ENCODE peak calls at places on chromosome 17, in eight cellular contexts. One of them, this sample, is unnamed.

GRCh38 chr17:27217631-27218030 is 76.3 kb upstream of the WSB1 start:
- DNase-seq in PC-3: no peak
- DNase-seq in stomach: no peak
- DNase-seq in AG04450: no peak
- DNase-seq in uterus: no peak
- DNase-seq in tibial artery: no peak
- DNase-seq in neural progenitor cell: no peak
- DNase-seq in cardiac muscle cell: no peak
- DNase-seq in this sample: no peak

GRCh38 chr17:4073983-4074830 is 68.6 kb downstream of the ZZEF1 start:
- DNase-seq in PC-3: no peak
- DNase-seq in neural progenitor cell: no peak
- DNase-seq in tibial artery: no peak
- DNase-seq in cardiac muscle cell: no peak
- DNase-seq in uterus: no peak
- DNase-seq in stomach: peak; percentile 28
- DNase-seq in AG04450: no peak
- DNase-seq in this sample: no peak

GRCh38 chr17:57724038-57724728 is 20.9 kb downstream of the CCDC182 start:
- DNase-seq in tibial artery: no peak
- DNase-seq in cardiac muscle cell: no peak
- DNase-seq in stomach: no peak
- DNase-seq in PC-3: no peak
- DNase-seq in neural progenitor cell: no peak
- DNase-seq in uterus: no peak
- DNase-seq in AG04450: no peak
- DNase-seq in this sample: no peak

GRCh38 chr17:65723356-65723928 is 162.0 kb upstream of the AXIN2 start:
- DNase-seq in tibial artery: no peak
- DNase-seq in PC-3: peak; percentile 61
- DNase-seq in uterus: no peak
- DNase-seq in cardiac muscle cell: no peak
- DNase-seq in neural progenitor cell: no peak
- DNase-seq in stomach: no peak
- DNase-seq in AG04450: no peak
- DNase-seq in this sample: no peak

GRCh38 chr17:66016231-66016630 is 175.7 kb downstream of the CEP112 start:
- DNase-seq in AG04450: no peak
- DNase-seq in stomach: no peak
- DNase-seq in neural progenitor cell: no peak
- DNase-seq in uterus: no peak
- DNase-seq in cardiac muscle cell: no peak
- DNase-seq in tibial artery: no peak
- DNase-seq in PC-3: no peak
- DNase-seq in this sample: no peak

GRCh38 chr17:14092808-14093207 is 23.5 kb downstream of the COX10 start:
- DNase-seq in AG04450: no peak
- DNase-seq in neural progenitor cell: no peak
- DNase-seq in uterus: no peak
- DNase-seq in cardiac muscle cell: no peak
- DNase-seq in tibial artery: no peak
- DNase-seq in PC-3: no peak
- DNase-seq in stomach: no peak
- DNase-seq in this sample: no peak

GRCh38 chr17:17511293-17511741 is 15.1 kb upstream of the RASD1 start:
- DNase-seq in cardiac muscle cell: no peak
- DNase-seq in uterus: no peak
- DNase-seq in neural progenitor cell: no peak
- DNase-seq in tibial artery: no peak
- DNase-seq in stomach: no peak
- DNase-seq in AG04450: no peak
- DNase-seq in PC-3: no peak
- DNase-seq in this sample: peak; percentile 55

GRCh38 chr17:14373587-14374259 is 72.8 kb downstream of the HS3ST3B1 start:
- DNase-seq in PC-3: no peak
- DNase-seq in uterus: no peak
- DNase-seq in AG04450: no peak
- DNase-seq in cardiac muscle cell: no peak
- DNase-seq in neural progenitor cell: no peak
- DNase-seq in stomach: no peak
- DNase-seq in tibial artery: no peak
- DNase-seq in this sample: no peak

GRCh38 chr17:14299261-14300093 is 1.4 kb upstream of the HS3ST3B1 start:
- DNase-seq in cardiac muscle cell: peak; percentile 64
- DNase-seq in stomach: peak; percentile 40
- DNase-seq in AG04450: no peak
- DNase-seq in tibial artery: no peak
- DNase-seq in PC-3: no peak
- DNase-seq in neural progenitor cell: peak; percentile 78
- DNase-seq in uterus: peak; percentile 33
- DNase-seq in this sample: peak; percentile 66

GRCh38 chr17:49994085-49995054 is 654 bp downstream of the DLX3 start:
- DNase-seq in stomach: no peak
- DNase-seq in tibial artery: no peak
- DNase-seq in neural progenitor cell: peak; percentile 53
- DNase-seq in cardiac muscle cell: no peak
- DNase-seq in PC-3: no peak
- DNase-seq in AG04450: no peak
- DNase-seq in uterus: no peak
- DNase-seq in this sample: no peak

GRCh38 chr17:77394540-77395295 is 253.9 kb downstream of the SEC14L1 start:
- DNase-seq in cardiac muscle cell: no peak
- DNase-seq in uterus: no peak
- DNase-seq in AG04450: no peak
- DNase-seq in neural progenitor cell: peak; percentile 70
- DNase-seq in PC-3: peak; percentile 53
- DNase-seq in tibial artery: no peak
- DNase-seq in stomach: peak; percentile 85
- DNase-seq in this sample: no peak

GRCh38 chr17:2783310-2784030 is 12.8 kb upstream of the RAP1GAP2 start:
- DNase-seq in tibial artery: no peak
- DNase-seq in AG04450: no peak
- DNase-seq in PC-3: no peak
- DNase-seq in uterus: no peak
- DNase-seq in stomach: no peak
- DNase-seq in neural progenitor cell: no peak
- DNase-seq in cardiac muscle cell: no peak
- DNase-seq in this sample: no peak

GRCh38 chr17:49198206-49198605 is 12.2 kb downstream of the GNGT2 start:
- DNase-seq in tibial artery: no peak
- DNase-seq in AG04450: no peak
- DNase-seq in PC-3: no peak
- DNase-seq in neural progenitor cell: no peak
- DNase-seq in cardiac muscle cell: no peak
- DNase-seq in stomach: no peak
- DNase-seq in uterus: no peak
- DNase-seq in this sample: no peak

GRCh38 chr17:53058031-53058430 is 764.7 kb upstream of the KIF2B start:
- DNase-seq in tibial artery: no peak
- DNase-seq in neural progenitor cell: no peak
- DNase-seq in uterus: no peak
- DNase-seq in cardiac muscle cell: no peak
- DNase-seq in AG04450: no peak
- DNase-seq in stomach: no peak
- DNase-seq in PC-3: no peak
- DNase-seq in this sample: no peak

GRCh38 chr17:10295728-10296343 is 77.0 kb downstream of the MYH13 start:
- DNase-seq in tibial artery: no peak
- DNase-seq in stomach: no peak
- DNase-seq in neural progenitor cell: peak; percentile 78
- DNase-seq in PC-3: peak; percentile 61
- DNase-seq in uterus: peak; percentile 68
- DNase-seq in cardiac muscle cell: peak; percentile 75
- DNase-seq in AG04450: no peak
- DNase-seq in this sample: no peak

GRCh38 chr17:16919663-16920627 is 52.0 kb downstream of the TNFRSF13B start:
- DNase-seq in stomach: peak; percentile 14
- DNase-seq in AG04450: no peak
- DNase-seq in tibial artery: peak; percentile 8
- DNase-seq in uterus: no peak
- DNase-seq in neural progenitor cell: no peak
- DNase-seq in PC-3: no peak
- DNase-seq in cardiac muscle cell: no peak
- DNase-seq in this sample: no peak

GRCh38 chr17:2883544-2884203 is 87.4 kb downstream of the RAP1GAP2 start:
- DNase-seq in neural progenitor cell: no peak
- DNase-seq in uterus: no peak
- DNase-seq in AG04450: no peak
- DNase-seq in stomach: no peak
- DNase-seq in tibial artery: no peak
- DNase-seq in cardiac muscle cell: no peak
- DNase-seq in PC-3: peak; percentile 70
- DNase-seq in this sample: no peak

GRCh38 chr17:48543854-48544355 is 1.0 kb downstream of the HOXB2 start:
- DNase-seq in AG04450: no peak
- DNase-seq in uterus: no peak
- DNase-seq in cardiac muscle cell: no peak
- DNase-seq in PC-3: no peak
- DNase-seq in stomach: no peak
- DNase-seq in tibial artery: no peak
- DNase-seq in neural progenitor cell: no peak
- DNase-seq in this sample: no peak

GRCh38 chr17:60106377-60107059 is 27.8 kb upstream of the HEATR6 start:
- DNase-seq in uterus: no peak
- DNase-seq in PC-3: peak; percentile 35
- DNase-seq in neural progenitor cell: no peak
- DNase-seq in AG04450: no peak
- DNase-seq in cardiac muscle cell: no peak
- DNase-seq in stomach: no peak
- DNase-seq in tibial artery: no peak
- DNase-seq in this sample: no peak

GRCh38 chr17:45752246-45752645 is 31.9 kb upstream of the CRHR1 start:
- DNase-seq in AG04450: no peak
- DNase-seq in stomach: no peak
- DNase-seq in uterus: no peak
- DNase-seq in cardiac muscle cell: no peak
- DNase-seq in tibial artery: no peak
- DNase-seq in PC-3: no peak
- DNase-seq in neural progenitor cell: no peak
- DNase-seq in this sample: no peak

GRCh38 chr17:54172654-54173316 is 350.1 kb downstream of the KIF2B start:
- DNase-seq in cardiac muscle cell: peak; percentile 30
- DNase-seq in stomach: no peak
- DNase-seq in AG04450: no peak
- DNase-seq in PC-3: peak; percentile 60
- DNase-seq in tibial artery: no peak
- DNase-seq in uterus: no peak
- DNase-seq in neural progenitor cell: peak; percentile 40
- DNase-seq in this sample: no peak

GRCh38 chr17:7403043-7403901 is 625 bp downstream of the TMEM256 start:
- DNase-seq in stomach: peak; percentile 33
- DNase-seq in tibial artery: peak; percentile 63
- DNase-seq in cardiac muscle cell: no peak
- DNase-seq in uterus: peak; percentile 67
- DNase-seq in neural progenitor cell: peak; percentile 85
- DNase-seq in PC-3: no peak
- DNase-seq in AG04450: peak; percentile 39
- DNase-seq in this sample: no peak

GRCh38 chr17:29149431-29150064 is 30.6 kb downstream of the MYO18A start:
- DNase-seq in stomach: no peak
- DNase-seq in neural progenitor cell: no peak
- DNase-seq in cardiac muscle cell: no peak
- DNase-seq in PC-3: no peak
- DNase-seq in uterus: peak; percentile 56
- DNase-seq in tibial artery: no peak
- DNase-seq in AG04450: no peak
- DNase-seq in this sample: no peak
- H3K27ac ChIP-seq in stomach: peak overlapping the region; percentile 78
- H3K27ac ChIP-seq in neural progenitor cell: no peak overlapping the region
- H3K27ac ChIP-seq in cardiac muscle cell: no peak overlapping the region
- H3K27ac ChIP-seq in PC-3: peak overlapping the region; percentile 5
- H3K27ac ChIP-seq in uterus: peak overlapping the region; percentile 86
- H3K27ac ChIP-seq in tibial artery: peak overlapping the region; percentile 69
- H3K27ac ChIP-seq in AG04450: peak overlapping the region; percentile 21
- H3K27ac ChIP-seq in this sample: peak overlapping the region; percentile 91

GRCh38 chr17:81288715-81289114 is 6.4 kb downstream of the SLC38A10 start:
- DNase-seq in PC-3: no peak
- DNase-seq in AG04450: no peak
- DNase-seq in uterus: no peak
- DNase-seq in cardiac muscle cell: no peak
- DNase-seq in tibial artery: no peak
- DNase-seq in neural progenitor cell: no peak
- DNase-seq in stomach: no peak
- DNase-seq in this sample: no peak
- TF ChIP-seq CTCF in PC-3: no peak
- TF ChIP-seq CTCF in AG04450: no peak
- TF ChIP-seq CTCF in uterus: no peak
- TF ChIP-seq CTCF in cardiac muscle cell: no peak
- TF ChIP-seq CTCF in tibial artery: no peak
- TF ChIP-seq CTCF in neural progenitor cell: no peak
- TF ChIP-seq CTCF in stomach: no peak
- TF ChIP-seq CTCF in this sample: no peak

GRCh38 chr17:56700919-56701420 is 107.5 kb downstream of the NOG start:
- DNase-seq in neural progenitor cell: no peak
- DNase-seq in uterus: no peak
- DNase-seq in PC-3: no peak
- DNase-seq in stomach: no peak
- DNase-seq in cardiac muscle cell: peak; percentile 36
- DNase-seq in tibial artery: no peak
- DNase-seq in AG04450: no peak
- DNase-seq in this sample: no peak

GRCh38 chr17:56694825-56695224 is 101.3 kb downstream of the NOG start:
- DNase-seq in tibial artery: no peak
- DNase-seq in stomach: no peak
- DNase-seq in cardiac muscle cell: no peak
- DNase-seq in AG04450: no peak
- DNase-seq in neural progenitor cell: no peak
- DNase-seq in uterus: no peak
- DNase-seq in PC-3: no peak
- DNase-seq in this sample: no peak

GRCh38 chr17:56697190-56697589 is 103.7 kb downstream of the NOG start:
- DNase-seq in cardiac muscle cell: no peak
- DNase-seq in neural progenitor cell: no peak
- DNase-seq in AG04450: no peak
- DNase-seq in tibial artery: no peak
- DNase-seq in PC-3: no peak
- DNase-seq in uterus: no peak
- DNase-seq in stomach: no peak
- DNase-seq in this sample: no peak

GRCh38 chr17:56699186-56699895 is 105.8 kb downstream of the NOG start:
- DNase-seq in PC-3: peak; percentile 100
- DNase-seq in cardiac muscle cell: peak; percentile 68
- DNase-seq in neural progenitor cell: peak; percentile 88
- DNase-seq in AG04450: peak; percentile 94
- DNase-seq in uterus: peak; percentile 20
- DNase-seq in stomach: peak; percentile 32
- DNase-seq in tibial artery: peak; percentile 24
- DNase-seq in this sample: peak; percentile 98
- H3K27ac ChIP-seq in PC-3: peak overlapping the region; percentile 90
- H3K27ac ChIP-seq in cardiac muscle cell: peak overlapping the region; percentile 33
- H3K27ac ChIP-seq in neural progenitor cell: no peak overlapping the region
- H3K27ac ChIP-seq in AG04450: peak overlapping the region; percentile 79
- H3K27ac ChIP-seq in uterus: no peak overlapping the region
- H3K27ac ChIP-seq in stomach: no peak overlapping the region
- H3K27ac ChIP-seq in tibial artery: no peak overlapping the region
- H3K27ac ChIP-seq in this sample: peak overlapping the region; percentile 98

GRCh38 chr17:38485146-38485468 is 56.8 kb downstream of the ARHGAP23 start:
- DNase-seq in tibial artery: no peak
- DNase-seq in uterus: no peak
- DNase-seq in AG04450: no peak
- DNase-seq in neural progenitor cell: no peak
- DNase-seq in cardiac muscle cell: no peak
- DNase-seq in stomach: no peak
- DNase-seq in PC-3: no peak
- DNase-seq in this sample: no peak
- TF ChIP-seq CTCF in tibial artery: no peak
- TF ChIP-seq CTCF in uterus: no peak
- TF ChIP-seq CTCF in AG04450: no peak
- TF ChIP-seq CTCF in neural progenitor cell: no peak
- TF ChIP-seq CTCF in cardiac muscle cell: no peak
- TF ChIP-seq CTCF in stomach: no peak
- TF ChIP-seq CTCF in PC-3: no peak
- TF ChIP-seq CTCF in this sample: peak; percentile 41

This sample was measured in RWPE2.